ENCODE peak calls at places on chromosomes 11 and 22, in five cellular contexts. B is IMR-90, Y is EL, M is HFFc6, R is foreskin melanocyte. E is an unnamed sample.

GRCh38 chr11:70472240-70472639 is 73.9 kb downstream of the CTTN start:
- DNase-seq in Y (no peak), M (no peak), R (no peak), B (no peak), E (no peak)

GRCh38 chr22:37491106-37491505 is 4.9 kb upstream of the MFNG start:
- DNase-seq in Y (no peak), M (no peak), B (no peak), R (no peak), E (no peak)

GRCh38 chr22:20145832-20146223 is 5.0 kb downstream of the CCDC188 start:
- DNase-seq in Y (no peak), M (no peak), B (no peak), R (no peak), E (no peak)

GRCh38 chr22:32080904-32081303 is 37.8 kb downstream of the SLC5A1 start:
- DNase-seq in R (peak; percentile 24), Y (peak; percentile 49), M (peak; percentile 47), B (peak; percentile 47), E (peak; percentile 54)

GRCh38 chr22:19637405-19638281 is 76.7 kb upstream of the SEPTIN5 start:
- DNase-seq in R (no peak), B (no peak), Y (no peak), M (no peak), E (no peak)

GRCh38 chr22:40417881-40418280 is 47.5 kb downstream of the SGSM3 start:
- DNase-seq in B (no peak), Y (no peak), M (no peak), R (no peak), E (no peak)

GRCh38 chr22:46766611-46767010 is 4.2 kb downstream of the TBC1D22A start:
- DNase-seq in R (no peak), B (no peak), M (no peak), Y (no peak), E (no peak)

GRCh38 chr22:39117585-39118191 is 20.6 kb downstream of the APOBEC3H start:
- DNase-seq in R (peak; percentile 23), Y (peak; percentile 55), B (peak; percentile 49), M (peak; percentile 15), E (peak; percentile 50)

GRCh38 chr22:46828323-46829139 is 66.1 kb downstream of the TBC1D22A start:
- DNase-seq in B (no peak), M (no peak), R (no peak), Y (no peak), E (no peak)

GRCh38 chr22:28031383-28031922 is 112.4 kb upstream of the PITPNB start:
- DNase-seq in Y (no peak), R (no peak), M (no peak), B (no peak), E (no peak)

GRCh38 chr22:22394589-22394988 is 114.0 kb downstream of the ZNF280B start:
- DNase-seq in M (no peak), R (no peak), Y (no peak), B (no peak), E (no peak)

GRCh38 chr22:41780714-41781507 is 19.6 kb upstream of the CCDC134 start:
- DNase-seq in B (peak; percentile 63), Y (peak; percentile 51), R (no peak), M (no peak), E (no peak)

GRCh38 chr11:43923327-43924111 is 18.9 kb upstream of the C11orf96 start:
- DNase-seq in R (no peak), M (peak; percentile 32), Y (peak; percentile 46), B (peak; percentile 92), E (no peak)

GRCh38 chr11:105296386-105296785 is 156.8 kb upstream of the CARD18 start:
- DNase-seq in B (no peak), Y (no peak), R (no peak), M (no peak), E (no peak)

GRCh38 chr11:2541881-2542361 is 97.1 kb downstream of the KCNQ1 start:
- DNase-seq in R (no peak), B (no peak), Y (no peak), M (no peak), E (no peak)